ENCODE peak calls at places on chromosomes 5 and 9, in nine cellular contexts. K, M, R, B, S, F, O, H and Q are unnamed samples.

GRCh38 chr9:117265253-117265652 is 149.6 kb downstream of the ASTN2 start:
- DNase-seq in K (no peak), M (no peak), R (no peak), B (no peak), S (no peak), F (peak), O (no peak), H (no peak), Q (peak)

GRCh38 chr5:112419596-112420110 is 576 bp upstream of the EPB41L4A start:
- DNase-seq in K (peak), M (peak), R (peak), B (peak), S (peak), F (peak), O (no peak), H (no peak), Q (peak)

GRCh38 chr5:100311811-100312210 is 223.4 kb upstream of the FAM174A start:
- DNase-seq in K (peak), M (no peak), R (no peak), B (no peak), S (no peak), F (no peak), O (no peak), H (no peak), Q (no peak)

GRCh38 chr5:98770158-98770910 is 3.1 kb upstream of the RGMB start:
- DNase-seq in K (peak), M (no peak), R (peak), B (peak), S (peak), F (peak), O (peak), H (no peak), Q (peak)

GRCh38 chr5:135735831-135736230 is 98.6 kb upstream of the SLC25A48 start:
- DNase-seq in K (no peak), M (no peak), R (no peak), B (no peak), S (no peak), F (no peak), O (no peak), H (peak), Q (no peak)

GRCh38 chr9:111356567-111357244 is 26.7 kb upstream of the OR2K2 start:
- DNase-seq in K (peak), M (peak), R (no peak), B (no peak), S (no peak), F (no peak), O (peak), H (no peak), Q (no peak)

GRCh38 chr5:30849801-30850370 is 343.6 kb upstream of the CDH6 start:
- DNase-seq in K (peak), M (no peak), R (no peak), B (no peak), S (no peak), F (no peak), O (peak), H (no peak), Q (no peak)

GRCh38 chr9:80605129-80605528 is 1033.4 kb downstream of the TLE4 start:
- DNase-seq in K (peak), M (no peak), R (no peak), B (no peak), S (no peak), F (no peak), O (peak), H (no peak), Q (no peak)

GRCh38 chr9:75120661-75121060 is 32.3 kb downstream of the OSTF1 start:
- DNase-seq in K (no peak), M (no peak), R (no peak), B (no peak), S (no peak), F (no peak), O (no peak), H (no peak), Q (no peak)

GRCh38 chr9:93059960-93060591 is 1.6 kb downstream of the SUSD3 start:
- DNase-seq in K (no peak), M (no peak), R (no peak), B (no peak), S (no peak), F (no peak), O (no peak), H (no peak), Q (no peak)

GRCh38 chr9:97880336-97880735 is 27.3 kb downstream of the FOXE1 start:
- DNase-seq in K (no peak), M (no peak), R (no peak), B (no peak), S (no peak), F (no peak), O (peak), H (no peak), Q (no peak)

GRCh38 chr5:72125931-72126620 is 18.8 kb downstream of the MAP1B start:
- DNase-seq in K (no peak), M (no peak), R (no peak), B (no peak), S (no peak), F (no peak), O (no peak), H (no peak), Q (no peak)

GRCh38 chr9:130414910-130415746 is 29.6 kb upstream of the ASS1 start:
- DNase-seq in K (no peak), M (no peak), R (no peak), B (no peak), S (no peak), F (no peak), O (no peak), H (no peak), Q (no peak)

GRCh38 chr5:100827481-100827889 is 75.6 kb downstream of the ST8SIA4 start:
- DNase-seq in K (peak), M (no peak), R (no peak), B (no peak), S (no peak), F (no peak), O (no peak), H (no peak), Q (peak)

GRCh38 chr5:133926960-133927615 is 41.3 kb downstream of the C5orf15 start:
- DNase-seq in K (peak), M (no peak), R (no peak), B (no peak), S (peak), F (no peak), O (no peak), H (no peak), Q (no peak)

GRCh38 chr9:104982543-104982942 is 54.6 kb upstream of the ABCA1 start:
- DNase-seq in K (no peak), M (no peak), R (no peak), B (no peak), S (no peak), F (peak), O (no peak), H (no peak), Q (no peak)

GRCh38 chr5:56269216-56269927 is 36.2 kb upstream of the ANKRD55 start:
- DNase-seq in K (peak), M (peak), R (no peak), B (no peak), S (no peak), F (peak), O (peak), H (no peak), Q (no peak)

GRCh38 chr5:180093651-180094382 is 22.3 kb upstream of the RNF130 start:
- DNase-seq in K (no peak), M (no peak), R (no peak), B (no peak), S (no peak), F (peak), O (no peak), H (no peak), Q (no peak)

GRCh38 chr5:109865636-109866035 is 175.9 kb downstream of the MAN2A1 start:
- DNase-seq in K (peak), M (no peak), R (no peak), B (no peak), S (peak), F (no peak), O (peak), H (no peak), Q (no peak)

GRCh38 chr5:173243808-173244305 is 8.9 kb upstream of the NKX2-5 start:
- DNase-seq in K (peak), M (no peak), R (no peak), B (no peak), S (no peak), F (no peak), O (no peak), H (no peak), Q (peak)

GRCh38 chr5:1661831-1662558 is 137.6 kb downstream of the MRPL36 start:
- DNase-seq in K (no peak), M (no peak), R (no peak), B (no peak), S (no peak), F (no peak), O (no peak), H (peak), Q (no peak)

GRCh38 chr5:132829742-132830435 is 558 bp downstream of the SHROOM1 start:
- DNase-seq in K (peak), M (peak), R (peak), B (peak), S (peak), F (peak), O (peak), H (no peak), Q (peak)

GRCh38 chr9:113538131-113538530 is 74.6 kb downstream of the RGS3 start:
- DNase-seq in K (no peak), M (no peak), R (no peak), B (no peak), S (no peak), F (no peak), O (no peak), H (no peak), Q (no peak)

GRCh38 chr5:32511778-32512374 is 67.3 kb upstream of the ZFR start:
- DNase-seq in K (no peak), M (no peak), R (no peak), B (no peak), S (no peak), F (no peak), O (no peak), H (no peak), Q (no peak)

GRCh38 chr5:179418972-179419371 is 73.7 kb upstream of the ADAMTS2 start:
- DNase-seq in K (no peak), M (no peak), R (no peak), B (no peak), S (no peak), F (no peak), O (no peak), H (no peak), Q (no peak)

DNA sequence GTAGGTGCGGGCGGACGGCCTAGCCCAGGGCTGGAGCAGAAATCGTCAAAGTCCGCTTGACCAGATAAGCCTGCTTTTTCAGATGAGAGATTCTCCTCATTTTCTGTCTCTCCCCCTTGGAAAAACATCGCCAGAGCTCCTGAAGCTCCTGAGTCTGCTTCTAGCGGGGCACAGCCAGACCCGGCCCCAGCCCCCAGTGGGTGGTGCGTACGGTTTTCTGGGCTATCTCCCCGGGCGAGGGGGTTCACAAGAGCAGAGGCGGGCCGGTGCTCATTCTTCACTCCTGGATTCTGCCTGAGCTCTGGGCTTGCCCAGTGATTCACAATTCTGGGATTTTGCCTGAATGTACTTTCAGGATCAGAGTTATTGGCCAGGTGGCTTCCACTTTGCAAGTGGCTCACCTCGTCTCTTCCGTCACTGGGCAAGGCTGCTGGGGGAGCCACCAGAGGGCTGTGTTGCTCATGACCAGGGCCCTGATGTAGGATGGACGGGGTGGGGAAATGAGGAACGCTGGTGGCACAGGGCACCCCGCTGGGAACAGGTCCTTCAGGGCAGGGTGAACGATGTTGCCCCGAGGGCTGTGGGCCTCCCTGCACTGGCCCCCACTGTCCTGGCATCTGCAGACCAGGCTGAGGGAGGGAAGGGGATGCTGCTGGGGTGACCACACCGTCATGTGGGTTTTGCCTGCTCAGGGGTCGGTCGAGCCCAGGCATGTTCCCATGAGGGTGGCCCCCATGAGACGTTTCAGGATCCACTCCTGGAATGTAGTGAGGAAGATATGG is 6.3 kb downstream of the SEC16A start:
- DNase-seq in K (no peak), M (no peak), R (no peak), B (no peak), S (no peak), F (no peak), O (no peak), H (no peak), Q (no peak)
- TF ChIP-seq POLR2A in K (no peak), M (no peak), R (no peak), B (no peak), S (no peak), F (no peak), O (no peak), H (no peak), Q (no peak)

DNA sequence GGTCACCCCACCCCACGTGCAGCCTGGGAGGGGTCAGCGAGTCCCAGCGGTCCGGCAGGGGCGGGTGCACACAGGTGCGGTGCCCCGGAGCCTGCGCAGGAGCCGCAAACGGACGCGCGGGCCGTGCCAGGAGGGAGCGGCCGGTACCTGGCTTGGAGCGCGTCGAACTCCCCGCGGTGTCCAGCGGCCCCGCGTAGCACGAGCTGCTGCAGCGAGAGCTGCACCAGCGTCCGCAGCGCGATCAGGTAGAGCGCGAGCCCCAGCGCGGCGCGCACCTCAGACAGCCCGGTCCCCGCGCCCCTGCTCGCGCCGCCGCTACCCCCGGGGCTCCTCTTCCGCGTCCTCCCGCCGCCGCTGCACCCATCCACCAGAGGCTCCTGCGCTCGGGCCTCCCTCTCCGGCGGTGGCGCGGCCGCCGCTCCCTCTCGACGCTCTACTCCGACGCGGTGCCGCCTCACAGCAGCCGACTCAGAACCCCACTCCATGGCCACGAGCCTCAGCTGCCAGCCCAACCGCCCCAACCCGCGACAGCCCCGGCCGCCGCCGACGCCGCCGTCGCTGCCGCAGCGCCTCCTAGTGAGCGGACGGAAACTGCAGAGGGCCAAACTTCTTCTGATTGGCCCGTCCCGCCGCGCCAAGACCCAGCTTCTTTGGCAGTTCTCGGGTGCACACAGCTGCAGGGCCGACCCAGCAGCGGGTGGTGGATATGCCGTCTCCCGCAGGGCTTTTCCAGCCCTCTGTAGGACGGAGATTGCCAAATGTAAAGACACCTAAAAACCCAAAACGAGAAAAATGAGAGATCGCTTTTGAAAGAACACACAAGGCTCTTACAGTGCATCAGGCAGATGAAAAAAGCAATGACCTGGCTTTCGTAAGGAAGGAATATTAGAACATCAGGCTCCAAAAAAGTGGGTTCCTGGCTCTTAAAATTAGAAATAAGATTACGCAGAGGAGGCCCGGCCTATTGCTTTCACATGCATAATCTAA is at the start of gene ERMP1:
- DNase-seq in K (peak), M (peak), R (peak), B (peak), S (peak), F (peak), O (peak), H (peak), Q (peak)
- TF ChIP-seq POLR2A in K (peak), M (peak), R (peak), B (peak), S (peak), F (no peak), O (no peak), H (no peak), Q (peak)

GRCh38 chr5:95422842-95423241 is 31.7 kb downstream of the FAM81B start:
- DNase-seq in K (no peak), M (no peak), R (no peak), B (no peak), S (no peak), F (no peak), O (no peak), H (no peak), Q (no peak)

GRCh38 chr5:95414441-95414840 is 23.3 kb downstream of the FAM81B start:
- DNase-seq in K (no peak), M (no peak), R (no peak), B (no peak), S (no peak), F (no peak), O (no peak), H (no peak), Q (no peak)

GRCh38 chr5:95417971-95418370 is 26.8 kb downstream of the FAM81B start:
- DNase-seq in K (peak), M (no peak), R (no peak), B (no peak), S (no peak), F (no peak), O (peak), H (no peak), Q (no peak)
- TF ChIP-seq POLR2A in K (no peak), M (no peak), R (no peak), B (no peak), S (no peak), F (no peak), O (no peak), H (no peak), Q (no peak)

GRCh38 chr5:42423285-42424152 is at the start of gene GHR:
- DNase-seq in K (peak), M (peak), R (peak), B (peak), S (peak), F (peak), O (peak), H (peak), Q (peak)
- TF ChIP-seq POLR2A in K (no peak), M (no peak), R (peak), B (peak), S (peak), F (no peak), O (no peak), H (no peak), Q (no peak)

GRCh38 chr9:125241000-125241862 is at the start of gene HSPA5:
- DNase-seq in K (peak), M (peak), R (peak), B (peak), S (peak), F (peak), O (peak), H (peak), Q (peak)
- TF ChIP-seq POLR2A in K (peak), M (peak), R (peak), B (peak), S (peak), F (peak), O (peak), H (peak), Q (peak)

GRCh38 chr9:128917151-128917849 is 3.5 kb upstream of the PHYHD1 start:
- DNase-seq in K (peak), M (no peak), R (peak), B (peak), S (peak), F (peak), O (peak), H (no peak), Q (peak)
- TF ChIP-seq POLR2A in K (no peak), M (no peak), R (peak), B (peak), S (peak), F (no peak), O (no peak), H (no peak), Q (no peak)

GRCh38 chr9:128685022-128685332 is 4.0 kb upstream of the SET start:
- DNase-seq in K (no peak), M (no peak), R (no peak), B (no peak), S (no peak), F (no peak), O (no peak), H (no peak), Q (no peak)

GRCh38 chr9:128683340-128684064 is 5.5 kb upstream of the SET start:
- DNase-seq in K (peak), M (no peak), R (peak), B (no peak), S (peak), F (peak), O (peak), H (no peak), Q (peak)

GRCh38 chr9:128685636-128686489 is 3.2 kb upstream of the SET start:
- DNase-seq in K (no peak), M (no peak), R (peak), B (no peak), S (no peak), F (no peak), O (no peak), H (no peak), Q (no peak)

GRCh38 chr9:128684065-128684324 is 5.0 kb upstream of the SET start:
- DNase-seq in K (no peak), M (no peak), R (no peak), B (no peak), S (no peak), F (no peak), O (no peak), H (no peak), Q (no peak)

DNA sequence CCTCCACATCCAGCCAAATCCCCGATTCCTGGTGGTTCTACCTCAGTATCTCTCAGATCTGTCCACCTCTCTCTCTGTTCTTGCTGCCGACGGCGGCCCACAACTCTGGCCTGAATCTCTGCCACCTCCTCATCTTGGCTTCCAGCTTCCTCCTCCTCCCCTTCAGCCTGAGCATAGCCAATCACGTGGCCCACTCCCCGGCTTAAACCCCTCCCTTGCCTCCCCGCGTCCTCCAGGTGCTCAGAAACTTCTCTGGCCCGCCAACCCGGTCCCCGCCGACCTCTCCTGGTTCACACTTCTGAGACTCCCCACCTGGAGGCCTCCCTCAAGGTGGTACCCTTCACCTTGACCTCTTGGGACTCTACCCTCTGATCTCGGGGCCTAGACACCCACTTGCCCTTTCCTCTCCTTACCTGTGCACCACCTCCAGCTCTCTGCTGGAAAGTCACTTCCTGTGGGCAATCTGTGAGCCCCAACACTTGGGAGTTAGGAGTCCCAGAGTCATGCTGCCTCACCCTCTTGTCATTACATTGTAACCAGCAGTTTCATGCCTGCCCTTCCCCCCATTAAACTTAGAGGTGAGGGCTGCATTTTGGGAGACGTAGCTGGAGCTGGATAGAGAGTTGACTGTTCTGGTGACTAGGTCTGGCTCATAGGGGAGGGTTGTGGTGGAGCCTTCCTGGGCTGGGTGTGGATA is 4.5 kb upstream of the SET start:
- DNase-seq in K (peak), M (peak), R (peak), B (peak), S (peak), F (peak), O (peak), H (no peak), Q (peak)
- TF ChIP-seq POLR2A in K (peak), M (peak), R (peak), B (peak), S (peak), F (no peak), O (peak), H (no peak), Q (no peak)

GRCh38 chr9:70120834-70121510 is 77.3 kb downstream of the MAMDC2 start:
- DNase-seq in K (peak), M (no peak), R (no peak), B (peak), S (peak), F (peak), O (peak), H (no peak), Q (peak)
- TF ChIP-seq POLR2A in K (no peak), M (no peak), R (no peak), B (no peak), S (no peak), F (no peak), O (no peak), H (no peak), Q (no peak)

GRCh38 chr9:72952914-72953313 is at the start of gene ALDH1A1:
- DNase-seq in K (peak), M (no peak), R (peak), B (no peak), S (peak), F (peak), O (no peak), H (no peak), Q (no peak)
- TF ChIP-seq POLR2A in K (peak), M (no peak), R (peak), B (peak), S (peak), F (peak), O (no peak), H (no peak), Q (no peak)